ENCODE peak calls at places on chromosomes 7 and 10, in five cellular contexts. One of them, this sample, is unnamed.

GRCh38 chr10:103822052-103822716 is 33.2 kb downstream of the SH3PXD2A start:
- DNase-seq in prostate gland: no peak
- DNase-seq in dorsolateral prefrontal cortex: no peak
- DNase-seq in SJCRH30: peak
- DNase-seq in heart right ventricle: no peak
- DNase-seq in this sample: no peak

GRCh38 chr10:3848005-3848767 is 63.2 kb upstream of the KLF6 start:
- DNase-seq in prostate gland: no peak
- DNase-seq in dorsolateral prefrontal cortex: no peak
- DNase-seq in heart right ventricle: no peak
- DNase-seq in SJCRH30: no peak
- DNase-seq in this sample: no peak

GRCh38 chr7:86900886-86901285 is 158.6 kb downstream of the ELAPOR2 start:
- DNase-seq in heart right ventricle: no peak
- DNase-seq in prostate gland: no peak
- DNase-seq in dorsolateral prefrontal cortex: no peak
- DNase-seq in SJCRH30: no peak
- DNase-seq in this sample: no peak

GRCh38 chr10:125538947-125539649 is 143.9 kb downstream of the TEX36 start:
- DNase-seq in dorsolateral prefrontal cortex: no peak
- DNase-seq in prostate gland: peak
- DNase-seq in heart right ventricle: peak
- DNase-seq in SJCRH30: peak
- DNase-seq in this sample: peak

GRCh38 chr7:40885503-40885902 is 750.7 kb downstream of the SUGCT start:
- DNase-seq in dorsolateral prefrontal cortex: no peak
- DNase-seq in SJCRH30: peak
- DNase-seq in prostate gland: no peak
- DNase-seq in heart right ventricle: no peak
- DNase-seq in this sample: no peak

GRCh38 chr7:74032191-74032490 is 4.2 kb downstream of the ELN start:
- DNase-seq in prostate gland: peak
- DNase-seq in heart right ventricle: no peak
- DNase-seq in dorsolateral prefrontal cortex: peak
- DNase-seq in SJCRH30: peak
- DNase-seq in this sample: no peak

GRCh38 chr7:102310414-102310815 is 23.7 kb downstream of the SH2B2 start:
- DNase-seq in heart right ventricle: no peak
- DNase-seq in dorsolateral prefrontal cortex: peak
- DNase-seq in prostate gland: no peak
- DNase-seq in SJCRH30: no peak
- DNase-seq in this sample: no peak

GRCh38 chr7:40746841-40747556 is 612.2 kb downstream of the SUGCT start:
- DNase-seq in SJCRH30: no peak
- DNase-seq in prostate gland: no peak
- DNase-seq in heart right ventricle: no peak
- DNase-seq in dorsolateral prefrontal cortex: peak
- DNase-seq in this sample: no peak

GRCh38 chr10:21169271-21169670 is 272.2 kb upstream of the NEBL start:
- DNase-seq in prostate gland: no peak
- DNase-seq in heart right ventricle: no peak
- DNase-seq in SJCRH30: no peak
- DNase-seq in dorsolateral prefrontal cortex: no peak
- DNase-seq in this sample: no peak

GRCh38 chr7:7772385-7772784 is 54.0 kb upstream of the RPA3 start:
- DNase-seq in SJCRH30: peak
- DNase-seq in heart right ventricle: no peak
- DNase-seq in prostate gland: peak
- DNase-seq in dorsolateral prefrontal cortex: no peak
- DNase-seq in this sample: no peak

GRCh38 chr10:101843032-101843991 is at the start of gene KCNIP2:
- DNase-seq in prostate gland: no peak
- DNase-seq in heart right ventricle: peak
- DNase-seq in dorsolateral prefrontal cortex: peak
- DNase-seq in SJCRH30: peak
- DNase-seq in this sample: no peak

GRCh38 chr7:39073432-39073831 is 95.7 kb downstream of the POU6F2 start:
- DNase-seq in dorsolateral prefrontal cortex: peak
- DNase-seq in SJCRH30: peak
- DNase-seq in prostate gland: peak
- DNase-seq in heart right ventricle: no peak
- DNase-seq in this sample: peak

GRCh38 chr7:28052933-28053332 is 127.7 kb downstream of the JAZF1 start:
- DNase-seq in prostate gland: no peak
- DNase-seq in heart right ventricle: no peak
- DNase-seq in SJCRH30: peak
- DNase-seq in dorsolateral prefrontal cortex: no peak
- DNase-seq in this sample: no peak

GRCh38 chr7:78967046-78967445 is 486.4 kb downstream of the MAGI2 start:
- DNase-seq in heart right ventricle: no peak
- DNase-seq in SJCRH30: peak
- DNase-seq in dorsolateral prefrontal cortex: no peak
- DNase-seq in prostate gland: no peak
- DNase-seq in this sample: no peak

GRCh38 chr7:133139350-133139749 is 57.5 kb upstream of the CHCHD3 start:
- DNase-seq in heart right ventricle: no peak
- DNase-seq in dorsolateral prefrontal cortex: no peak
- DNase-seq in SJCRH30: peak
- DNase-seq in prostate gland: no peak
- DNase-seq in this sample: peak

GRCh38 chr10:132135398-132135872 is 51.3 kb upstream of the DPYSL4 start:
- DNase-seq in SJCRH30: no peak
- DNase-seq in dorsolateral prefrontal cortex: no peak
- DNase-seq in heart right ventricle: no peak
- DNase-seq in prostate gland: no peak
- DNase-seq in this sample: no peak

GRCh38 chr10:113585949-113586348 is 33.1 kb downstream of the HABP2 start:
- DNase-seq in dorsolateral prefrontal cortex: no peak
- DNase-seq in prostate gland: no peak
- DNase-seq in SJCRH30: no peak
- DNase-seq in heart right ventricle: no peak
- DNase-seq in this sample: no peak

GRCh38 chr10:3413937-3414710 is 241.5 kb upstream of the PITRM1 start:
- DNase-seq in heart right ventricle: no peak
- DNase-seq in dorsolateral prefrontal cortex: no peak
- DNase-seq in prostate gland: no peak
- DNase-seq in SJCRH30: no peak
- DNase-seq in this sample: no peak

GRCh38 chr10:69853064-69853463 is 51.4 kb downstream of the COL13A1 start:
- DNase-seq in heart right ventricle: no peak
- DNase-seq in dorsolateral prefrontal cortex: no peak
- DNase-seq in prostate gland: no peak
- DNase-seq in SJCRH30: no peak
- DNase-seq in this sample: no peak

GRCh38 chr7:33243319-33243881 is 114.0 kb downstream of the BBS9 start:
- DNase-seq in prostate gland: no peak
- DNase-seq in dorsolateral prefrontal cortex: no peak
- DNase-seq in SJCRH30: peak
- DNase-seq in heart right ventricle: peak
- DNase-seq in this sample: peak

GRCh38 chr10:58700576-58700975 is 187.9 kb downstream of the BICC1 start:
- DNase-seq in SJCRH30: peak
- DNase-seq in heart right ventricle: no peak
- DNase-seq in prostate gland: no peak
- DNase-seq in dorsolateral prefrontal cortex: no peak
- DNase-seq in this sample: no peak

GRCh38 chr7:13910805-13911551 is 78.5 kb downstream of the ETV1 start:
- DNase-seq in SJCRH30: no peak
- DNase-seq in heart right ventricle: no peak
- DNase-seq in prostate gland: no peak
- DNase-seq in dorsolateral prefrontal cortex: no peak
- DNase-seq in this sample: no peak

GRCh38 chr7:148973256-148973655 is 55.0 kb downstream of the PDIA4 start:
- DNase-seq in dorsolateral prefrontal cortex: no peak
- DNase-seq in prostate gland: no peak
- DNase-seq in heart right ventricle: no peak
- DNase-seq in SJCRH30: no peak
- DNase-seq in this sample: no peak

GRCh38 chr7:66554326-66554725 is 74.4 kb upstream of the KCTD7 start:
- DNase-seq in heart right ventricle: no peak
- DNase-seq in dorsolateral prefrontal cortex: no peak
- DNase-seq in prostate gland: no peak
- DNase-seq in SJCRH30: no peak
- DNase-seq in this sample: no peak

GRCh38 chr7:140009735-140010134 is 53.0 kb downstream of the PARP12 start:
- DNase-seq in SJCRH30: no peak
- DNase-seq in heart right ventricle: no peak
- DNase-seq in dorsolateral prefrontal cortex: no peak
- DNase-seq in prostate gland: no peak
- DNase-seq in this sample: no peak

GRCh38 chr10:90887555-90887954 is 15.8 kb downstream of the RPP30 start:
- DNase-seq in prostate gland: peak
- DNase-seq in SJCRH30: no peak
- DNase-seq in heart right ventricle: no peak
- DNase-seq in dorsolateral prefrontal cortex: no peak
- DNase-seq in this sample: peak

GRCh38 chr7:36999851-37000480 is 275.7 kb upstream of the AOAH start:
- DNase-seq in dorsolateral prefrontal cortex: no peak
- DNase-seq in SJCRH30: no peak
- DNase-seq in prostate gland: no peak
- DNase-seq in heart right ventricle: no peak
- DNase-seq in this sample: no peak

GRCh38 chr7:41592226-41592625 is 110.7 kb downstream of the INHBA start:
- DNase-seq in SJCRH30: no peak
- DNase-seq in prostate gland: no peak
- DNase-seq in dorsolateral prefrontal cortex: no peak
- DNase-seq in heart right ventricle: no peak
- DNase-seq in this sample: no peak

GRCh38 chr7:146865696-146866095 is 749.1 kb downstream of the CNTNAP2 start:
- DNase-seq in heart right ventricle: no peak
- DNase-seq in dorsolateral prefrontal cortex: no peak
- DNase-seq in prostate gland: no peak
- DNase-seq in SJCRH30: no peak
- DNase-seq in this sample: no peak

DNA sequence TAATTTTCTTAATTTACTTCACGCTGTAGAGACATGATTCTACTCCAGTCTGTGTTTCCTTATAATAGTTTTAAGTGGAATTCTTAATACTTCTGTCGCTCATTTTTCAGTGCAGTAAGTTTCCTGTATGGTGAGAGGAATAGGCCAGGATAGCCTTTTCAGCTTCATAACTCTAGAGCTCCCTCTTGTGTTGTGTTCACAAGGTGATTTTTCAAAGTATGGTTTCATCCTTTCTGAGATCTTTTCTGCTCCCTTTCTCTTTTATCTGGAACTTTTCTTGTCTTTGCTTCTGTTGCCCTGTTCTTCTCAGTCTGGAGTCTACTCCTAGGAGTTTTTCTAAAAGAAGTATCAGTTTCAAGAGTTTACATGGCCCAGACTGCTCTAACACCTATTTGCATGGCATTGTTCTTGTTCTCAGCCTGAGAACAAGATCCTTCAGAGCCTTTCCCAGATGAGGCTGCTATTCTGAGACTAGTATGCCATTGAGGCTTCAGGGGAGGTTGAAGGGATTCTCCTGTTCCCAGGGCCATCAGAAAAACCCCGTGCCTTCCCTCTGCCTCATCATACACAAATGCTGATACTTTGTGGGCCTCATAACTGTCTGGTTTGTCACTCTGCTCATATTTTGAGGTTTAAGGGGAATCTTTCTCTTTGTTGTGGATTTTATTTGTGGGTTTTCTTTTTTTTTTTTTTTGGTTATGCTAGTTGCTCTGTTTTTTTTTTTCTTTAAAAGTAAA is 21.8 kb downstream of the NET1 start:
- DNase-seq in prostate gland: no peak
- DNase-seq in dorsolateral prefrontal cortex: no peak
- DNase-seq in heart right ventricle: no peak
- DNase-seq in SJCRH30: peak
- DNase-seq in this sample: no peak
- H3K4me3 ChIP-seq in prostate gland: no peak
- H3K4me3 ChIP-seq in dorsolateral prefrontal cortex: no peak
- H3K4me3 ChIP-seq in heart right ventricle: no peak
- H3K4me3 ChIP-seq in SJCRH30: no peak
- H3K4me3 ChIP-seq in this sample: no peak

GRCh38 chr7:92717601-92717981 is 118.8 kb downstream of the CDK6 start:
- DNase-seq in prostate gland: no peak
- DNase-seq in SJCRH30: no peak
- DNase-seq in dorsolateral prefrontal cortex: no peak
- DNase-seq in heart right ventricle: no peak
- DNase-seq in this sample: no peak
- H3K4me3 ChIP-seq in prostate gland: peak
- H3K4me3 ChIP-seq in SJCRH30: peak
- H3K4me3 ChIP-seq in dorsolateral prefrontal cortex: peak
- H3K4me3 ChIP-seq in heart right ventricle: peak
- H3K4me3 ChIP-seq in this sample: peak

DNA sequence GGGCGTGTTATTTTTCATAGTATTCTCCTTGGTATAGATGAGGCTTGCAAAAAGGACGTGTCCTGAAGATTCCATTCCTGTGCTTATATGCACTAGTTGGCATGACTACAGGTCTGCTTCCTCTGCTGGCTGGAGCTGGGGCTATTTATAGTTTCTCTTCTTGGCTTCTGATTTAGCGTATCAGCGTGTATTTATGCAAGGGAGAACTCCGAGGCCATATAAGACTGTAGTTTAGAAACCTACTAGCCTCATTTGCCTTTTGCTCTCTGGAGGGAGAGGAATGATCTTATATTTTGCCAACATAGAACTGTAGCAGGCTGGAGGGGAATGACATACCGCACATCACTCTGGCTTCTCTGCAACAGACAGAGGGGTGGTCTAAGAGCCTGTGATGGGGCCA is 39.7 kb downstream of the CACNB2 start:
- DNase-seq in SJCRH30: no peak
- DNase-seq in prostate gland: peak
- DNase-seq in dorsolateral prefrontal cortex: no peak
- DNase-seq in heart right ventricle: peak
- DNase-seq in this sample: peak
- H3K4me3 ChIP-seq in SJCRH30: no peak
- H3K4me3 ChIP-seq in prostate gland: no peak
- H3K4me3 ChIP-seq in dorsolateral prefrontal cortex: no peak
- H3K4me3 ChIP-seq in heart right ventricle: peak
- H3K4me3 ChIP-seq in this sample: peak

GRCh38 chr10:14009315-14010082 is 321.2 kb downstream of the FRMD4A start:
- DNase-seq in dorsolateral prefrontal cortex: no peak
- DNase-seq in prostate gland: no peak
- DNase-seq in heart right ventricle: no peak
- DNase-seq in SJCRH30: peak
- DNase-seq in this sample: no peak
- H3K4me3 ChIP-seq in dorsolateral prefrontal cortex: no peak
- H3K4me3 ChIP-seq in prostate gland: no peak
- H3K4me3 ChIP-seq in heart right ventricle: peak
- H3K4me3 ChIP-seq in SJCRH30: peak
- H3K4me3 ChIP-seq in this sample: no peak

DNA sequence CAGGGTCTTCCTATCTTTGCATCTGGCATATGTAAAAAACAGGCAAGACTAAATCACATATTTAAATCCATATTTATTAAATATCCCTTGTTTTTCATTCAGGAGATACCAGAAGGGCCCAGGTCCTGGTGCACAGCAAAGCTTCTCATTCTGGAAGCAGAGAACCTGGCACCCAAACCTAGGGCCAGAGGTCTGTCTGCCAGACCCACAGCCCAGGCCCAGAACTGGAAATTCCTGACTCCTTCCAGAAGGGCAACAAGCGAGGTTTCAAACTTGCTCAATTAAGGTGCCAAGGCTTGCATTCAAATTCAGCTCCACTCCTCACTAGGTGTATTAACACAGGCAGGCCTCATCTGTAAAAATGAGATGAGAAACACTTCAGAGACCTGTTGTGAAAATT is 4.2 kb upstream of the MYO1G start:
- DNase-seq in heart right ventricle: no peak
- DNase-seq in dorsolateral prefrontal cortex: no peak
- DNase-seq in SJCRH30: no peak
- DNase-seq in prostate gland: no peak
- DNase-seq in this sample: no peak
- H3K4me3 ChIP-seq in heart right ventricle: no peak
- H3K4me3 ChIP-seq in dorsolateral prefrontal cortex: no peak
- H3K4me3 ChIP-seq in SJCRH30: no peak
- H3K4me3 ChIP-seq in prostate gland: no peak
- H3K4me3 ChIP-seq in this sample: no peak

This sample was measured in LNCaP clone FGC.